ENCODE peak calls at places on chromosomes 16 and 17, in eight cellular contexts. E is skeletal muscle cell; S is H1; B is CD8-positive, alpha-beta memory T cell; U is PC-3; P is AG04449; I is lower leg skin; J is right lobe of liver. F is an unnamed sample.

GRCh38 chr16:85847681-85848601 is 48.4 kb downstream of the COX4I1 start:
- DNase-seq in I (no peak), J (peak), E (no peak), B (no peak), S (no peak), U (no peak), P (no peak), F (no peak)

GRCh38 chr16:64532117-64532516 is 589.7 kb downstream of the CDH11 start:
- DNase-seq in U (no peak), P (no peak), B (no peak), I (no peak), E (no peak), J (no peak), S (no peak), F (no peak)

GRCh38 chr17:8312726-8313600 is 2.9 kb downstream of the ARHGEF15 start:
- DNase-seq in U (no peak), J (no peak), B (no peak), P (no peak), S (no peak), E (no peak), I (no peak), F (no peak)

GRCh38 chr17:28712037-28712704 is 483 bp upstream of the PROCA1 start:
- DNase-seq in E (no peak), J (peak), I (no peak), U (no peak), S (no peak), B (peak), P (no peak), F (no peak)

GRCh38 chr17:57135748-57136342 is 50.8 kb downstream of the AKAP1 start:
- DNase-seq in J (no peak), S (no peak), E (no peak), I (no peak), P (no peak), B (no peak), U (no peak), F (no peak)

GRCh38 chr17:45782889-45783592 is 1.1 kb upstream of the CRHR1 start:
- DNase-seq in I (no peak), E (no peak), J (no peak), S (no peak), U (no peak), P (no peak), B (no peak), F (no peak)

GRCh38 chr16:3999479-3999868 is 116.8 kb downstream of the ADCY9 start:
- DNase-seq in P (no peak), E (no peak), B (no peak), U (no peak), S (no peak), J (no peak), I (no peak), F (no peak)

GRCh38 chr16:84503751-84504395 is 586 bp downstream of the MEAK7 start:
- DNase-seq in P (no peak), U (peak), E (no peak), B (no peak), J (peak), S (no peak), I (no peak), F (no peak)

GRCh38 chr17:78524870-78525510 is 52.2 kb downstream of the DNAH17 start:
- DNase-seq in J (no peak), P (no peak), E (no peak), U (no peak), B (no peak), I (no peak), S (no peak), F (no peak)

GRCh38 chr17:69967910-69968411 is 107.1 kb upstream of the KCNJ16 start:
- DNase-seq in U (no peak), I (no peak), P (peak), E (peak), J (no peak), B (no peak), S (no peak), F (no peak)

GRCh38 chr17:63564562-63564961 is 14.3 kb downstream of the DCAF7 start:
- DNase-seq in J (no peak), P (no peak), S (no peak), E (no peak), B (no peak), U (no peak), I (no peak), F (no peak)

GRCh38 chr16:593406-593805 is 3.5 kb downstream of the RAB40C start:
- DNase-seq in J (no peak), B (no peak), I (no peak), P (no peak), E (no peak), S (no peak), U (peak), F (no peak)

GRCh38 chr16:590875-591200 is 972 bp downstream of the RAB40C start:
- DNase-seq in J (no peak), E (no peak), I (no peak), B (no peak), U (no peak), P (no peak), S (no peak), F (no peak)

GRCh38 chr16:591892-592517 is 2.1 kb downstream of the RAB40C start:
- DNase-seq in E (no peak), B (no peak), J (no peak), P (no peak), U (no peak), I (no peak), S (no peak), F (no peak)

GRCh38 chr16:593807-594206 is 3.9 kb downstream of the RAB40C start:
- DNase-seq in E (no peak), S (no peak), J (no peak), B (no peak), P (no peak), I (no peak), U (no peak), F (no peak)

GRCh38 chr16:592518-593306 is 2.8 kb downstream of the RAB40C start:
- DNase-seq in J (peak), B (no peak), I (peak), E (no peak), S (no peak), U (no peak), P (no peak), F (no peak)
- H3K4me3 ChIP-seq in J (no peak), B (no peak), I (no peak), E (no peak), S (no peak), U (no peak), P (no peak), F (no peak)

DNA sequence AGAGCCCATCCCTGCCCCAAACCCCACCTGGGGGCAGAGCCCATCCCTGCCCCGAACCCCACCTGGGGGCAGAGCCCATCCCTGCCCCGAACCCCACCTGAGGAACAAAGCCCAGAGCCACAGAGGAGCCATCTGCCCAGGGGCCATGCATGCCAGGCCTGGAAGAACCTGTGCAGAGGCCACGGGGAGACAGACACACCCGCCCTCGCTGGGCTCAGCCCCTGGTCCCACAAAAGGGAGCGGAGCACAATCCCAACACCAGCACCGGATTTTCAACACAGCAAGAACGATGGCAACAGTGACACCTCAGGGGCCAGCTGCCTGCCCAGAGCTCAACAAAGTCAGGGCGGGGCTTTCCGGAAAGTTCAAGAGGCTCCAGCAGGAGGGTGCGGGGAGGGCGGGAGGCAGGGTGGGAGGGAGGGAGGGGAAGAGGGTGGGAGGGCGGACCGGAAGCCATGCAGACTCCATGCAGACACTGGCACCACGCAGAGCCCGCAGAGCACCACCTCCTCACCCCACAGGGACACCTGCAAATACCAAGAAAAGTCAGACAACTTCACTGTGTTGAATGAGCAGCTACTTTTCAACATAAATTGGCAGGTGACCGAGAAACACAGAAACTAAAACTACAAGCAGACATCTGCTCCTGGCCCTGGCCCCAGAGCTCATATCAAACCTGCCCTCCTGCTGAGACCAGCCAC is 27.9 kb upstream of the C16orf95 start:
- DNase-seq in J (no peak), P (no peak), E (no peak), I (no peak), S (no peak), U (no peak), B (peak), F (no peak)
- H3K4me3 ChIP-seq in J (no peak), P (no peak), E (no peak), I (no peak), S (no peak), U (no peak), B (no peak), F (no peak)

GRCh38 chr17:73957564-73957963 is 245.9 kb upstream of the RPL38 start:
- DNase-seq in I (no peak), E (no peak), J (no peak), U (no peak), S (no peak), B (no peak), P (no peak), F (peak)

GRCh38 chr17:73956169-73956568 is 247.3 kb upstream of the RPL38 start:
- DNase-seq in B (no peak), J (no peak), E (no peak), U (peak), S (no peak), I (no peak), P (no peak), F (no peak)

GRCh38 chr17:73956595-73957465 is 246.6 kb upstream of the RPL38 start:
- DNase-seq in E (no peak), I (peak), U (peak), B (peak), P (no peak), S (peak), J (peak), F (peak)

GRCh38 chr17:73960469-73960868 is 243.0 kb upstream of the RPL38 start:
- DNase-seq in I (no peak), B (no peak), U (no peak), J (no peak), S (no peak), E (no peak), P (no peak), F (peak)

GRCh38 chr17:73958453-73958852 is 245.0 kb upstream of the RPL38 start:
- DNase-seq in U (no peak), S (no peak), I (no peak), B (no peak), J (no peak), P (no peak), E (no peak), F (peak)
- H3K4me3 ChIP-seq in U (no peak), S (no peak), I (no peak), B (no peak), J (no peak), P (no peak), E (no peak), F (no peak)

GRCh38 chr17:3988297-3989120 is 24.3 kb upstream of the ATP2A3 start:
- DNase-seq in S (no peak), J (no peak), E (no peak), U (no peak), B (no peak), I (no peak), P (no peak), F (peak)

GRCh38 chr17:3986939-3987335 is 22.7 kb upstream of the ATP2A3 start:
- DNase-seq in B (no peak), E (no peak), I (no peak), P (no peak), U (no peak), J (peak), S (no peak), F (peak)

GRCh38 chr17:3990391-3991127 is 26.3 kb upstream of the ATP2A3 start:
- DNase-seq in P (no peak), U (no peak), B (no peak), S (no peak), E (no peak), I (no peak), J (no peak), F (peak)

GRCh38 chr17:3986270-3986938 is 22.2 kb upstream of the ATP2A3 start:
- DNase-seq in P (no peak), I (no peak), E (no peak), S (no peak), U (no peak), J (peak), B (no peak), F (peak)

DNA sequence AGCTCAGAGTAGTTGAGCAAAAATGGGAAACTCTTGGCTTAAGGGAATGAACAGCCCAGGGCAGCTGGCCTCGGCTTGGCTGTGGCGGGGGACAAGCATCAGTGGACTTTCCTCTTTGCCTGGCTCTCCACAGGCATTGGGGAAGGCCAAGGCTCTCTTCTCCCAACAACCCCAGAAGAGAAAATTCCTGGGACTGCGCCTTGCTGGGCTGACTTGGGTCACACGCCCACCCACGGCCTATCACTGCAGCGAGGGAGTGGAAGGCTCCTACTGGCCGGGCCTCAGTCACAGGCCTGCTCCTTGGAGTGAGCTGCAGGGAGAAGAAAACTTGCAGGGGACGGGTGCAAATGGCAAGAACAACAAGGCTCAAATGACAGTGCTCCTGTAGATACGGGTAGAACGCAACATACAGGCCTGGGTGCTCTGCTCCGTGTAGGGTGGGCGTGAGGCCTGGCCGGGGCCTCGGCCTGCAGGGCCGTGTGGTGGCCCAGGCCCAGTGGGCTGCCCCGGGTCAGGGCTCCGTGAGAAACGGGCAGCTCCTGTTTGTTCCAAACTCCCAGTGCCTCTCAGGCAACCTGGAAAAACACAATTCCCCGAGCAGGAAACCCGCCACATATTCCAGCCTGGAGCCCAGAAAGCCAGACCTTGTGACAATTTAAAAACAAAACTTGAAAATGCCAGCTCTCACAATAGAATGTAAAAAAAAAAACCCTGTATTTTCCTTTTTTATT is 25.1 kb upstream of the ATP2A3 start:
- DNase-seq in E (no peak), P (no peak), U (no peak), B (no peak), I (no peak), J (no peak), S (no peak), F (peak)
- H3K4me3 ChIP-seq in E (no peak), P (no peak), U (no peak), B (no peak), I (no peak), J (no peak), S (no peak), F (no peak)

DNA sequence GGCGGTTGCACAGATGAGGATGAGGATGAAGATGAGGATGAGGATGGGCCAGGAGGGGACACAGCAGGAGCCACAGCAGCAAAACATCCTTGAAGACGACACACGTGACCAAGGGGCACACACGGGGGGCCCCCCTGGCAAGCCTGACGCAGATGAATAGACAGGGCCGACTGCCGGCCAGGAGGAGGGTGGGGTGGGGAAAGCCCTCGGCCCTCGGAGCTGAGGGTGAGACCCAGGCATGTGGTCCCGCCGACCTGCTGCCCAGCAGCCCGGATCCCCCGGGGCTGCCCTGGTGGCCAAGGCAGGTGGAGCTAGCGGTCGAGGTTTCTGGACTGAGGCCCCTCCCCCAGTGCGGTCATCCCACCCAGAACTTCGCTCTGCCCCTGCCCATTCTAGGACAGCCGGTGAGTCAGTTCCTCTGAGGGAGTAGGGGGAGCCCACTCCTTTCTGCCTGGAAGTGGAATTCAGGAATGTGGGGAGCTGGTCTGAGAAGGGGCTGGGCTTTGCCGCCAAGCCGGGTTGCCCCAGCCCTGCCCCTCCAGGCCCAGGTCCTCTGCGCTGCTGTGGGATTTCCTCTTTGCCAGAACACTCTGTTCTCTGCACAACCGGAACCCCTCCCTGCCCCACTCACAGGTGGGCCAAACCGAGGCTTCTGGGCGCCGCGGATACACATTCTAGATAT is 9.9 kb downstream of the CYGB start:
- DNase-seq in E (peak), B (peak), I (no peak), S (no peak), P (no peak), U (peak), J (no peak), F (no peak)
- H3K4me3 ChIP-seq in E (no peak), B (peak), I (no peak), S (no peak), P (no peak), U (peak), J (no peak), F (no peak)

DNA sequence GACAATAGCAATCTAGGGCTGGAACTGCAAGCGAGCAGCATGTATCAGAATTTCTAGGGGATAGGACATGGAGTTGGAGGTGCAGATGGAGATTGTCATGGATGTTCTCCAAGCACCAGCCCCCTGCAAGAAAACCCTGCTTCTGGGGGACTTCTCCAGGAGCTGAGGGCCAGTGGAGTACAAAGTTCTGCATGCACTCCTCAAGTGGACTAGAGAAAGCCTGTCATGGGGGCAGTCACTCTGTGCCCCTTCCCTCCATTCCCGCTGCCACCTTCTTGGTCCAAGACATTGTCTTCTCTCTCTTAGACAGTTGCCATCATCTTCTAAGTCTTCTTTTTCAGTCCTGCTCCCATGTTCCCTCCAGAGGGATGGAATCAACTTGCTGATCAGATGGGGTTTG is 87.9 kb downstream of the AIPL1 start:
- DNase-seq in E (no peak), S (no peak), P (no peak), I (no peak), B (no peak), U (no peak), J (no peak), F (no peak)
- H3K4me3 ChIP-seq in E (no peak), S (no peak), P (no peak), I (no peak), B (no peak), U (no peak), J (no peak), F (no peak)

GRCh38 chr17:67265620-67266019 is 20.6 kb upstream of the HELZ start:
- DNase-seq in U (no peak), S (no peak), I (no peak), E (no peak), P (no peak), J (no peak), B (no peak), F (no peak)

GRCh38 chr17:67258836-67259468 is 14.0 kb upstream of the HELZ start:
- DNase-seq in E (no peak), J (no peak), I (no peak), S (no peak), U (no peak), P (no peak), B (peak), F (no peak)

GRCh38 chr17:67262420-67262819 is 17.4 kb upstream of the HELZ start:
- DNase-seq in S (no peak), B (no peak), E (no peak), U (no peak), P (no peak), I (no peak), J (no peak), F (no peak)

GRCh38 chr17:67256075-67256732 is 11.2 kb upstream of the HELZ start:
- DNase-seq in B (no peak), P (no peak), U (no peak), E (no peak), J (no peak), I (no peak), S (no peak), F (no peak)

DNA sequence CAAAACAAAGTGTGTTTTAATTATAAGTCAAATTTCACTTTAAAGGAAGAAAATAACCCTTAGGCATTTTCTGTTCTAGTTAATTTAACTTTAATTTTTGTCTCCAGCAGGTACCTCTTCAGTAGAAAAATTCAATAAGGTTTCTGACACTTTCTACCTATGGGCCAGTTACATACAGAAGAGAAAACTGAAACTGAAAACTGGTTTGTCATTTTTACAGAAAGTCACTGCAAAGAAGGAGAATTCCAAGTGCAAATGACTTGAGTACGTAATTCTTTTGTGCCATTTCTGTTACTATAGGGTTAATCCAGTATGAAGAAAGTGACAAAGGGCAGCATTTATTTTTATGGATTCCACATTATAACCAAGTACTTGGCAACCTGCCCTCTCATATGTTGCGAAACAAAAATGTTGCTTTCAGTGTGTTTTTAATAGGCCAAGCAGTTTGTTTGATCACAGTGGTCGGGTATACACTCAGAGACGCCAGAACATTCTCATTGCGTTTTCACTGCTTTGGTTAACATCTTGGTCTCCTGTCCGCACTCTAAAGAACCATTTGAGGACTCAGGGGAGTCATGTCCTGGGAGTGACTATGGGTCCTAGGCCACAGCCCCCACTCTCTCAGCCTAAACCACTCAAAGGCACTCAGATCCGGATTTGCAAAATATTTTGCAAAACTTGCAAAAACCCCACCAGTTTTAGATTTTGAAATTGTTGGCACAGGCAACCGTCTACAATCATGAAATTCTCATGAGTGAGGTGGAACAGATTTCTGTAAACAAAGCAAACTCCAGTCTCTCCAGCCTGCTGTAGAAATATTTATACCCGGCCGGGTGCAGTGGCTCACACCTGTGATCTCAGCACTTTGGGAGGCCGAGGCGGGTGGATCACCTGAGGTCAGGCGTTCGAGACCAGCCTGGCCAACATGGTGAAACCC is 15.3 kb upstream of the HELZ start:
- DNase-seq in P (peak), U (peak), I (peak), B (no peak), S (no peak), J (peak), E (peak), F (no peak)
- H3K4me3 ChIP-seq in P (no peak), U (no peak), I (no peak), B (no peak), S (no peak), J (no peak), E (no peak), F (peak)

GRCh38 chr16:68289621-68290329 is 21.0 kb downstream of the SLC7A6OS start:
- DNase-seq in B (no peak), S (no peak), U (no peak), J (no peak), I (no peak), E (no peak), P (no peak), F (no peak)
- H3K4me3 ChIP-seq in B (peak), S (no peak), U (no peak), J (no peak), I (no peak), E (no peak), P (no peak), F (no peak)

F was measured in coronary artery.